ENCODE peak calls at places on chromosome 15, in four cellular contexts. D is H1, E is HepG2, K is K562. Y is an unnamed sample.

GRCh38 chr15:66631616-66632263 is 65.9 kb upstream of the LCTL start:
- DNase-seq in D (no peak), E (no peak), K (no peak), Y (no peak)

GRCh38 chr15:68183886-68184285 is 21.2 kb downstream of the CALML4 start:
- DNase-seq in D (no peak), E (no peak), K (no peak), Y (no peak)

GRCh38 chr15:100056411-100057072 is 285.2 kb downstream of the ADAMTS17 start:
- DNase-seq in D (no peak), E (no peak), K (no peak), Y (no peak)

GRCh38 chr15:68608206-68608843 is 29.5 kb downstream of the CORO2B start:
- DNase-seq in D (no peak), E (no peak), K (no peak), Y (peak)

GRCh38 chr15:56042982-56043980 is 49.9 kb upstream of the NEDD4 start:
- DNase-seq in D (no peak), E (peak), K (no peak), Y (no peak)

GRCh38 chr15:68335251-68335650 is 57.7 kb downstream of the FEM1B start:
- DNase-seq in D (no peak), E (no peak), K (no peak), Y (peak)

GRCh38 chr15:29570931-29571727 is 251.1 kb downstream of the TJP1 start:
- DNase-seq in D (no peak), E (no peak), K (no peak), Y (peak)

GRCh38 chr15:40958146-40958545 is 4.9 kb downstream of the CHAC1 start:
- DNase-seq in D (no peak), E (no peak), K (no peak), Y (no peak)

GRCh38 chr15:44738340-44738984 is 2.1 kb downstream of the TRIM69 start:
- DNase-seq in D (no peak), E (peak), K (peak), Y (peak)

GRCh38 chr15:36643551-36643950 is 64.1 kb downstream of the CDIN1 start:
- DNase-seq in D (no peak), E (no peak), K (no peak), Y (no peak)

GRCh38 chr15:95742836-95743235 is 587.7 kb upstream of the NR2F2 start:
- DNase-seq in D (no peak), E (no peak), K (no peak), Y (peak)

GRCh38 chr15:36275656-36276055 is 303.8 kb upstream of the CDIN1 start:
- DNase-seq in D (no peak), E (no peak), K (no peak), Y (no peak)

GRCh38 chr15:80615783-80616391 is 79.2 kb upstream of the ABHD17C start:
- DNase-seq in D (no peak), E (peak), K (peak), Y (peak)

DNA sequence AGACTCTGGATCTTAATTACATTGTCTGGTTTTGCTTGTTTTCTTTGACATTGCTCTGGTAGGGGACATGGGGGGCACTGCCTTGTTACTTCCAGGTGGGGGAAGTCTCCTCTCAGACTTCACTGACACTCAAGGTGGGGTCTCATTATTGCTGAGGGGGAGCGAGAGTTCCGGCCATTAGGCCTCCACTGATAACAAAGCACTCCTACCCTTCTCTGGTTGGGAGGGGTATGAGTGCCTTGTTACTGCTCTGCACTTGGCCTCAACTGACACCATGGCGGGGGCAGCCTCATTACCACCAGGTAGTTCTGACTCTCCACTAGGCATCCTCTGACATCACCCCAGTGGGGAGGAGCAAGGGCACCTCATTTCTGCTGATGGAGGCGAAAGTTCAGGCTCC is 25.7 kb downstream of the SH3GL3 start:
- DNase-seq in D (no peak), E (no peak), K (peak), Y (no peak)
- H3K27ac ChIP-seq in D (no peak), E (no peak), K (no peak), Y (no peak)

GRCh38 chr15:75153084-75153483 is 48.6 kb upstream of the C15orf39 start:
- DNase-seq in D (no peak), E (peak), K (peak), Y (peak)
- H2AFZ ChIP-seq in D (peak), E (no peak), K (peak), Y (no peak)

DNA sequence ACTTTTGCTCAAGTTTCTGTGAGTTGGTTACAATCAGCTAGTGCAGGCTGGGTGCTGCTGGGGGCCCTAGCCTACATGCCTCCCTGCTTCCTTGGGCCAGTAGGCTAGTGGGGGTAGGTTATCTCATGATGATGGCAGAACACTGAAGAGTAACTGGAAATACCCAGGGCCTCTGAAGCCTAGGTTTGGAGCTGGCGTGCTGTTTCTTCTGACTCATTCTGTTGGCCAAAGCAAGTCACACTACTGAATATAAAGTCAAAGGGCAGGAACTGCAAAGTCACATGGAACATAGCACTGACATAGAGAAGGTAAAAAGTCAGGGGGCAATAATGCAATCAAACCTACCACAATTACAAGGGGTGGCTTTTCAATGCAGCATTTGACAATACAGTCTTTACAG is 34.5 kb downstream of the RASGRP1 start:
- DNase-seq in D (no peak), E (no peak), K (no peak), Y (no peak)
- TF ChIP-seq JUN in D (no peak), E (no peak), K (no peak), Y (no peak)

GRCh38 chr15:46452297-46452820 is 817.5 kb downstream of the SQOR start:
- DNase-seq in D (no peak), E (no peak), K (no peak), Y (no peak)
- H3K27ac ChIP-seq in D (no peak), E (no peak), K (no peak), Y (no peak)

DNA sequence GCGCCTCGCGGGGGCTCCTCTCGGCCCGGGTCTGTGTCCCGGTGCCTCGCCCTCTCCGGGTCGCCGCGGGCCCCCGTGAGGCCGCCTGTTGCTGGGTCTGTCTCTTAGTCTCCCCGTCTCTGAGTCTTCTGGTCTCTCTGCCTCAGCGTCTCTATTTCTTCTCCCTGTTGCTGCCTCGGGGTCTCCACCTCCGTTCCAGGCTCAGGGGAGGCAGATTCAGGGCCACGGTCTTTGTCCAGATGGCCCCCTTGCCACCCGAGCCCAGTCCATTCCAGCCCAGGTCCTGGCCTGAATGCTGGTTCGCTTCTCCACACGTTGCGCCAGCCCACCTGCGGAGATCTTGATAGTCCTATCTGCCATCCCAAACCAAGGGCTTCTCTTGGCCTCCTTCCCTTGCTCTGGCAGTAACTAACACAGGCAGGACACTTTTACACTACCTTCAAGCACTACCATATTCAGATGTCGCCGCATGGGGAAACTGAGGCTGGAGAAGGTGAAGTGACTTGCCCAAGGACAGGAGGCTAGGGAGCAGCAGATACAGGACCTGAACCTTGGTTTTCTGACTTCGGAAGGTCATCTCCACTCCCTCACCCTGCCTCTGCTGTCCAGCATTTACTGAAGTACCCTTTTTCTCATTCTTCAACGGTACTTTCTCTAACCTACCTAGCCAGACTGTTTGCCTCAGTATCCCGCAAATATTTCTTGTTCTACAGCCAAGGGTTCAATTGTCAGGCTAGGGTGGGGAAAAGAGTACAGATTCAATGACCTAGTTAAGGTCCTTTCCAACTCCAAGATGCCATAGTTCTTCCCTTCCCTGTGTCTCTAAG is 616 bp upstream of the IGDCC4 start:
- DNase-seq in D (no peak), E (no peak), K (peak), Y (no peak)
- H2AFZ ChIP-seq in D (peak), E (no peak), K (peak), Y (no peak)

DNA sequence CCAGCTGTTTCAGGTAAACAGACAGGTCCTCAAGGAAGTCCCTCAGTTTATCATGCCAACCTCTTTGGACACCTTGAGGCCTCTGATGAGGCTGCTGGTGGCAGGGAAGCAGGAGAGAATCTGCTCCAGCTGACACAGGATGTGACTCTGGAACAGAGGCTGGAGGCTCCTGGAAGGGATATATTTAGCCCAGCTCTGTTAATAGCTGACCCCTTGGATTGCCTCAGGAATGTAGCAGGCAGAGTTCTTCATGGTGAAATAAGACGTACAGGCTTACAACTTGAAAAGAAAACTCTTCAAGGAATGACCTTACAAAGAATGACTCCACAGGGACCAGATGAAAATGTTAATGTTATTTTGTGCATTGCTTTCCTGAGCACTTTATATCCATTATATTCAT is 90.5 kb downstream of the AQP9 start:
- DNase-seq in D (no peak), E (no peak), K (no peak), Y (no peak)
- TF ChIP-seq JUN in D (no peak), E (no peak), K (no peak), Y (no peak)

DNA sequence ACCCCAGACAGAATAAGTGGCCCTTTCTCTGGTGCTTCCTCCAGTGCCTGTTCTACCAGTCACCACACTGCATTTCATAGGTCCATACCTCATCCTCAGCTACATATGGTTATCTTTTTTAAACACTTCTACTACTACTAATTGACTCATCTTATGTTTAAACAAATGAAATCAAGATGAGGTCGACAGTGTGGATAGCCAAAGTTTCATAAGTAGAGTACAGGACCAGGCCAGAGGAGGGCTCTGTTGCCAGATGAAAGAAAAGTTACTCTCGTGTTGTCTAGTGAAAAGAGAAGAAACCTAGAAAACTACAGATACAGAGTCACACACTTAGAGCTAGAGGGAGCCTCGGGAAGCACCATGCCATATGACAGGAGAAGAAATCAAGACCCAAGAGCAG is 296.1 kb downstream of the VPS13C start:
- DNase-seq in D (no peak), E (no peak), K (no peak), Y (no peak)
- H3K27ac ChIP-seq in D (no peak), E (no peak), K (no peak), Y (no peak)

DNA sequence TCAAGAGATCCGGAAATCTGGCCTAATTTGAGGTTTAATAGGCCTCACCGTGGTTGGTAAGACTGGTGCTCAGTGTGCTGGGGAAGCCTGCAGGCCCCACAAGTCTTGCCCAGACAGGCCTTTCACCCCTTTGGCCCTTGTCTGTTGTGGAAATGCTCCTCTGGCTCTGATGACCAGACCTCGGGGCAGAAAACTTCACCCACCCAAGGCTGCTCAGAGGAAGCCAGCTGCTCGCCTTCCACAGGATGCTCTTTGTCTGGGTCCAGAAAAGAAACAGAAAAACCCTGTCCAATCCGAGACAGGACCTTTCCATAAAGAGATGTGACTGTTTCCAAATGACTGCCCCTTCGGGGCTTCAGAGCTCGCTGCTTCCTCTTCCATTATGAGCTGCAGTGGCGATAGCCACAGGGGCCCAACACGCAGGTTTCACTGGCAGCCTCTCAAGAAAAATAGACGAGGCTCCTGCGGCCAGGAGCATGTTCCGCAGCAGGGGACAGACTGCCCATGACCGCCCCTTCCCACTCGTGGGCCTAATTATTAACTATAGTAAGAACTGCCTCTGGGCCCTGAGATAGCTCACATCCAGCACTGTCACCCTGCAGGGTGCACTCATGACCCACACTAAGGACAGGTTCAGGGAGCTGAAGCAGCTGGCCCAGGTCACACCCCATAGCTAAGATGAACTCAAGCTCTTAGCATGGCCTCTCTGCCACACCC is 6.8 kb upstream of the SNX22 start:
- DNase-seq in D (no peak), E (no peak), K (peak), Y (no peak)
- H2AFZ ChIP-seq in D (no peak), E (no peak), K (no peak), Y (no peak)

Y was measured in endothelial cell of umbilical vein.